ENCODE peak calls at places on chromosomes 12 and 14, in nine cellular contexts. J, D, V, W, C, N, Z, U and Q are unnamed samples.

GRCh38 chr14:94423465-94424056 is 29.0 kb downstream of the SERPINA11 start:
- DNase-seq in J (peak), D (peak), V (peak), W (no peak), C (peak), N (no peak), Z (peak), U (peak), Q (peak)

GRCh38 chr14:55942826-55943225 is 175.4 kb upstream of the PELI2 start:
- DNase-seq in J (no peak), D (no peak), V (no peak), W (no peak), C (no peak), N (no peak), Z (no peak), U (no peak), Q (no peak)

GRCh38 chr14:71551291-71551955 is 380.8 kb upstream of the RGS6 start:
- DNase-seq in J (no peak), D (no peak), V (no peak), W (no peak), C (peak), N (no peak), Z (no peak), U (no peak), Q (no peak)

GRCh38 chr12:27828196-27828595 is 48.2 kb upstream of the MANSC4 start:
- DNase-seq in J (no peak), D (no peak), V (no peak), W (no peak), C (peak), N (no peak), Z (no peak), U (no peak), Q (no peak)

GRCh38 chr12:113388351-113388750 is 15.3 kb downstream of the SDS start:
- DNase-seq in J (no peak), D (no peak), V (no peak), W (no peak), C (no peak), N (no peak), Z (no peak), U (no peak), Q (no peak)

GRCh38 chr12:108613548-108613947 is 15.7 kb upstream of the TMEM119 start:
- DNase-seq in J (no peak), D (no peak), V (no peak), W (no peak), C (no peak), N (no peak), Z (no peak), U (no peak), Q (no peak)

GRCh38 chr14:73463411-73463810 is 5.1 kb upstream of the NUMB start:
- DNase-seq in J (no peak), D (no peak), V (peak), W (no peak), C (peak), N (no peak), Z (no peak), U (no peak), Q (no peak)

GRCh38 chr14:91279354-91279753 is 34.9 kb upstream of the GPR68 start:
- DNase-seq in J (no peak), D (no peak), V (no peak), W (no peak), C (no peak), N (no peak), Z (no peak), U (no peak), Q (no peak)

GRCh38 chr12:90333939-90334338 is 621.0 kb downstream of the CCER1 start:
- DNase-seq in J (no peak), D (no peak), V (no peak), W (no peak), C (no peak), N (no peak), Z (no peak), U (no peak), Q (no peak)

GRCh38 chr14:102985665-102986064 is 63.2 kb downstream of the AMN start:
- DNase-seq in J (peak), D (peak), V (no peak), W (no peak), C (no peak), N (no peak), Z (peak), U (no peak), Q (no peak)

GRCh38 chr12:109308534-109309440 is at the start of gene FOXN4:
- DNase-seq in J (no peak), D (peak), V (no peak), W (no peak), C (no peak), N (no peak), Z (no peak), U (peak), Q (no peak)

GRCh38 chr14:23632461-23633159 is 3.6 kb upstream of the DHRS2 start:
- DNase-seq in J (no peak), D (no peak), V (no peak), W (no peak), C (no peak), N (no peak), Z (no peak), U (no peak), Q (no peak)